ENCODE peak calls at places on chromosome 9, in four cellular contexts. X, W, N and C are unnamed samples.

GRCh38 chr9:112278152-112278551 is 55.3 kb downstream of the PTBP3 start:
- DNase-seq in W (no peak), N (no peak), X (no peak), C (no peak)

GRCh38 chr9:126671381-126671831 is 57.7 kb downstream of the LMX1B start:
- DNase-seq in W (no peak), X (peak; percentile 56), N (no peak), C (no peak)

GRCh38 chr9:122096620-122097415 is 3.7 kb upstream of the TTLL11 start:
- DNase-seq in N (no peak), X (no peak), W (no peak), C (no peak)

GRCh38 chr9:83047839-83048775 is 14.8 kb downstream of the RASEF start:
- DNase-seq in W (no peak), N (no peak), X (no peak), C (peak; percentile 2)

GRCh38 chr9:78644359-78644758 is 347.4 kb downstream of the PSAT1 start:
- DNase-seq in W (no peak), N (no peak), X (no peak), C (no peak)

GRCh38 chr9:114437401-114437893 is 49.7 kb upstream of the AKNA start:
- DNase-seq in X (no peak), N (no peak), W (no peak), C (no peak)

GRCh38 chr9:124869466-124869985 is 7.6 kb downstream of the ARPC5L start:
- DNase-seq in X (no peak), W (no peak), N (no peak), C (no peak)

GRCh38 chr9:76101945-76102344 is 211.5 kb downstream of the PCSK5 start:
- DNase-seq in X (no peak), N (no peak), W (no peak), C (no peak)

GRCh38 chr9:137113385-137114159 is 961 bp downstream of the DPP7 start:
- DNase-seq in X (no peak), W (no peak), N (no peak), C (no peak)

GRCh38 chr9:109520475-109521132 is 22.5 kb upstream of the PTPN3 start:
- DNase-seq in X (peak; percentile 65), N (peak; percentile 69), W (peak; percentile 18), C (peak; percentile 77)